ENCODE peak calls at places on chromosomes 5 and 9, in eight cellular contexts. One of them, this sample, is unnamed.

GRCh38 chr5:91018185-91018584 is 364.9 kb downstream of the ARRDC3 start:
- DNase-seq in neural progenitor cell: no peak
- DNase-seq in HCT116: no peak
- DNase-seq in MM.1S: no peak
- DNase-seq in PC-3: no peak
- DNase-seq in hepatocyte: no peak
- DNase-seq in SK-N-SH: no peak
- DNase-seq in OCI-LY7: no peak
- DNase-seq in this sample: no peak

GRCh38 chr5:28499764-28500290 is 1461.4 kb upstream of the CDH9 start:
- DNase-seq in neural progenitor cell: no peak
- DNase-seq in HCT116: no peak
- DNase-seq in MM.1S: no peak
- DNase-seq in PC-3: peak
- DNase-seq in hepatocyte: no peak
- DNase-seq in SK-N-SH: no peak
- DNase-seq in OCI-LY7: no peak
- DNase-seq in this sample: no peak

GRCh38 chr5:151016700-151017099 is 3.7 kb upstream of the GPX3 start:
- DNase-seq in neural progenitor cell: no peak
- DNase-seq in HCT116: no peak
- DNase-seq in MM.1S: no peak
- DNase-seq in PC-3: no peak
- DNase-seq in hepatocyte: no peak
- DNase-seq in SK-N-SH: no peak
- DNase-seq in OCI-LY7: no peak
- DNase-seq in this sample: no peak

GRCh38 chr5:11415751-11416150 is 488.5 kb downstream of the CTNND2 start:
- DNase-seq in neural progenitor cell: peak
- DNase-seq in HCT116: no peak
- DNase-seq in MM.1S: no peak
- DNase-seq in PC-3: no peak
- DNase-seq in hepatocyte: no peak
- DNase-seq in SK-N-SH: no peak
- DNase-seq in OCI-LY7: no peak
- DNase-seq in this sample: no peak

GRCh38 chr5:178739452-178740180 is 9.2 kb upstream of the ZNF354A start:
- DNase-seq in neural progenitor cell: no peak
- DNase-seq in HCT116: no peak
- DNase-seq in MM.1S: no peak
- DNase-seq in PC-3: no peak
- DNase-seq in hepatocyte: no peak
- DNase-seq in SK-N-SH: no peak
- DNase-seq in OCI-LY7: no peak
- DNase-seq in this sample: no peak

GRCh38 chr9:93086445-93087224 is 9.4 kb upstream of the CARD19 start:
- DNase-seq in neural progenitor cell: peak
- DNase-seq in HCT116: no peak
- DNase-seq in MM.1S: no peak
- DNase-seq in PC-3: no peak
- DNase-seq in hepatocyte: peak
- DNase-seq in SK-N-SH: no peak
- DNase-seq in OCI-LY7: no peak
- DNase-seq in this sample: no peak

GRCh38 chr5:41368158-41368557 is 142.2 kb downstream of the PLCXD3 start:
- DNase-seq in neural progenitor cell: no peak
- DNase-seq in HCT116: no peak
- DNase-seq in MM.1S: no peak
- DNase-seq in PC-3: peak
- DNase-seq in hepatocyte: no peak
- DNase-seq in SK-N-SH: no peak
- DNase-seq in OCI-LY7: no peak
- DNase-seq in this sample: no peak

GRCh38 chr5:9570876-9571275 is 25.0 kb upstream of the SEMA5A start:
- DNase-seq in neural progenitor cell: no peak
- DNase-seq in HCT116: no peak
- DNase-seq in MM.1S: no peak
- DNase-seq in PC-3: no peak
- DNase-seq in hepatocyte: no peak
- DNase-seq in SK-N-SH: no peak
- DNase-seq in OCI-LY7: no peak
- DNase-seq in this sample: no peak

GRCh38 chr9:134597957-134598883 is 43.4 kb upstream of the COL5A1 start:
- DNase-seq in neural progenitor cell: peak
- DNase-seq in HCT116: no peak
- DNase-seq in MM.1S: no peak
- DNase-seq in PC-3: no peak
- DNase-seq in hepatocyte: peak
- DNase-seq in SK-N-SH: peak
- DNase-seq in OCI-LY7: no peak
- DNase-seq in this sample: no peak

GRCh38 chr5:82405166-82405565 is 127.0 kb upstream of the RPS23 start:
- DNase-seq in neural progenitor cell: no peak
- DNase-seq in HCT116: no peak
- DNase-seq in MM.1S: no peak
- DNase-seq in PC-3: peak
- DNase-seq in hepatocyte: no peak
- DNase-seq in SK-N-SH: no peak
- DNase-seq in OCI-LY7: no peak
- DNase-seq in this sample: no peak

GRCh38 chr9:114430443-114430842 is 42.7 kb upstream of the AKNA start:
- DNase-seq in neural progenitor cell: no peak
- DNase-seq in HCT116: no peak
- DNase-seq in MM.1S: no peak
- DNase-seq in PC-3: peak
- DNase-seq in hepatocyte: no peak
- DNase-seq in SK-N-SH: no peak
- DNase-seq in OCI-LY7: no peak
- DNase-seq in this sample: no peak

GRCh38 chr9:129879103-129879699 is 43.9 kb downstream of the USP20 start:
- DNase-seq in neural progenitor cell: no peak
- DNase-seq in HCT116: no peak
- DNase-seq in MM.1S: no peak
- DNase-seq in PC-3: no peak
- DNase-seq in hepatocyte: peak
- DNase-seq in SK-N-SH: no peak
- DNase-seq in OCI-LY7: no peak
- DNase-seq in this sample: no peak

GRCh38 chr9:127049044-127049443 is 73.4 kb downstream of the ANGPTL2 start:
- DNase-seq in neural progenitor cell: no peak
- DNase-seq in HCT116: no peak
- DNase-seq in MM.1S: peak
- DNase-seq in PC-3: peak
- DNase-seq in hepatocyte: peak
- DNase-seq in SK-N-SH: no peak
- DNase-seq in OCI-LY7: no peak
- DNase-seq in this sample: no peak

GRCh38 chr5:117794847-117795246 is 1193.5 kb downstream of the DTWD2 start:
- DNase-seq in neural progenitor cell: no peak
- DNase-seq in HCT116: no peak
- DNase-seq in MM.1S: no peak
- DNase-seq in PC-3: no peak
- DNase-seq in hepatocyte: no peak
- DNase-seq in SK-N-SH: no peak
- DNase-seq in OCI-LY7: no peak
- DNase-seq in this sample: no peak

GRCh38 chr5:141641634-141642278 is 5.0 kb downstream of the RELL2 start:
- DNase-seq in neural progenitor cell: no peak
- DNase-seq in HCT116: no peak
- DNase-seq in MM.1S: peak
- DNase-seq in PC-3: peak
- DNase-seq in hepatocyte: peak
- DNase-seq in SK-N-SH: no peak
- DNase-seq in OCI-LY7: no peak
- DNase-seq in this sample: peak

GRCh38 chr9:79584655-79584982 is 12.9 kb downstream of the TLE4 start:
- DNase-seq in neural progenitor cell: no peak
- DNase-seq in HCT116: no peak
- DNase-seq in MM.1S: no peak
- DNase-seq in PC-3: no peak
- DNase-seq in hepatocyte: no peak
- DNase-seq in SK-N-SH: no peak
- DNase-seq in OCI-LY7: no peak
- DNase-seq in this sample: no peak

GRCh38 chr5:41408676-41409443 is 101.5 kb downstream of the PLCXD3 start:
- DNase-seq in neural progenitor cell: no peak
- DNase-seq in HCT116: no peak
- DNase-seq in MM.1S: no peak
- DNase-seq in PC-3: peak
- DNase-seq in hepatocyte: no peak
- DNase-seq in SK-N-SH: no peak
- DNase-seq in OCI-LY7: no peak
- DNase-seq in this sample: no peak

GRCh38 chr5:55160493-55161209 is 680 bp downstream of the GPX8 start:
- DNase-seq in neural progenitor cell: peak
- DNase-seq in HCT116: peak
- DNase-seq in MM.1S: no peak
- DNase-seq in PC-3: peak
- DNase-seq in hepatocyte: peak
- DNase-seq in SK-N-SH: no peak
- DNase-seq in OCI-LY7: no peak
- DNase-seq in this sample: peak

GRCh38 chr9:27511771-27512170 is 12.3 kb upstream of the IFNK start:
- DNase-seq in neural progenitor cell: no peak
- DNase-seq in HCT116: no peak
- DNase-seq in MM.1S: no peak
- DNase-seq in PC-3: no peak
- DNase-seq in hepatocyte: no peak
- DNase-seq in SK-N-SH: no peak
- DNase-seq in OCI-LY7: no peak
- DNase-seq in this sample: no peak

GRCh38 chr5:133607451-133607850 is 4.9 kb downstream of the FSTL4 start:
- DNase-seq in neural progenitor cell: no peak
- DNase-seq in HCT116: no peak
- DNase-seq in MM.1S: no peak
- DNase-seq in PC-3: no peak
- DNase-seq in hepatocyte: no peak
- DNase-seq in SK-N-SH: peak
- DNase-seq in OCI-LY7: no peak
- DNase-seq in this sample: no peak

GRCh38 chr5:179799644-179799973 is 5.8 kb downstream of the LTC4S start:
- DNase-seq in neural progenitor cell: no peak
- DNase-seq in HCT116: no peak
- DNase-seq in MM.1S: no peak
- DNase-seq in PC-3: no peak
- DNase-seq in hepatocyte: no peak
- DNase-seq in SK-N-SH: no peak
- DNase-seq in OCI-LY7: no peak
- DNase-seq in this sample: no peak

GRCh38 chr5:127153031-127153430 is 79.7 kb upstream of the C5orf63 start:
- DNase-seq in neural progenitor cell: no peak
- DNase-seq in HCT116: no peak
- DNase-seq in MM.1S: no peak
- DNase-seq in PC-3: no peak
- DNase-seq in hepatocyte: no peak
- DNase-seq in SK-N-SH: no peak
- DNase-seq in OCI-LY7: no peak
- DNase-seq in this sample: no peak
- TF ChIP-seq CTCF in neural progenitor cell: no peak
- TF ChIP-seq CTCF in HCT116: no peak
- TF ChIP-seq CTCF in MM.1S: no peak
- TF ChIP-seq CTCF in PC-3: no peak
- TF ChIP-seq CTCF in hepatocyte: no peak
- TF ChIP-seq CTCF in SK-N-SH: no peak
- TF ChIP-seq CTCF in OCI-LY7: no peak
- TF ChIP-seq CTCF in this sample: no peak

DNA sequence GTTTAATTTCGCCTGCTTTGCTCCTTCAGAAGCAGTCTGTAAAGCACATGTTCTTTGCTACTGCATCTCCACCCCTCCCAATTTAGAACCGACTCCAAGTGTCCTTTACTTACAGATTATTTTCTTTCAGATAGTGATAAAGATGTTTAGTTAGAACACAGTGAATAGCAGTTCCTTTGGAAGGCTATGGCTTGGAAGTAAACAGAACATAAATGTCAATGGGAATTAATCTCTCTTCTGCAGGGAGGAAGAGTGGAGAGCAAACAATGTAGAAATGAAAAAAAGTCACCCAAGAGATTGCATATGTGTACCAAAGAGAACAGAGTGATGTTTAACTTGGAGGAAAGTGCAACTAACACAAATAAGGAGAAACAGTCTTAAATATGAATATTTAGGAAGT is 4.2 kb upstream of the CARTPT start:
- DNase-seq in neural progenitor cell: no peak
- DNase-seq in HCT116: no peak
- DNase-seq in MM.1S: no peak
- DNase-seq in PC-3: no peak
- DNase-seq in hepatocyte: no peak
- DNase-seq in SK-N-SH: no peak
- DNase-seq in OCI-LY7: no peak
- DNase-seq in this sample: no peak
- TF ChIP-seq EZH2phosphoT487 in neural progenitor cell: no peak
- TF ChIP-seq EZH2phosphoT487 in HCT116: no peak
- TF ChIP-seq EZH2phosphoT487 in MM.1S: no peak
- TF ChIP-seq EZH2phosphoT487 in PC-3: no peak
- TF ChIP-seq EZH2phosphoT487 in hepatocyte: no peak
- TF ChIP-seq EZH2phosphoT487 in SK-N-SH: no peak
- TF ChIP-seq EZH2phosphoT487 in OCI-LY7: no peak
- TF ChIP-seq EZH2phosphoT487 in this sample: no peak

GRCh38 chr9:76521906-76522305 is 62.9 kb downstream of the GCNT1 start:
- DNase-seq in neural progenitor cell: no peak
- DNase-seq in HCT116: no peak
- DNase-seq in MM.1S: no peak
- DNase-seq in PC-3: no peak
- DNase-seq in hepatocyte: no peak
- DNase-seq in SK-N-SH: no peak
- DNase-seq in OCI-LY7: no peak
- DNase-seq in this sample: no peak

GRCh38 chr9:76516871-76517270 is 57.9 kb downstream of the GCNT1 start:
- DNase-seq in neural progenitor cell: no peak
- DNase-seq in HCT116: no peak
- DNase-seq in MM.1S: no peak
- DNase-seq in PC-3: no peak
- DNase-seq in hepatocyte: no peak
- DNase-seq in SK-N-SH: no peak
- DNase-seq in OCI-LY7: no peak
- DNase-seq in this sample: no peak

GRCh38 chr9:76525196-76525595 is 66.2 kb downstream of the GCNT1 start:
- DNase-seq in neural progenitor cell: no peak
- DNase-seq in HCT116: no peak
- DNase-seq in MM.1S: peak
- DNase-seq in PC-3: no peak
- DNase-seq in hepatocyte: no peak
- DNase-seq in SK-N-SH: no peak
- DNase-seq in OCI-LY7: peak
- DNase-seq in this sample: no peak

GRCh38 chr9:76519027-76519835 is 60.2 kb downstream of the GCNT1 start:
- DNase-seq in neural progenitor cell: peak
- DNase-seq in HCT116: no peak
- DNase-seq in MM.1S: no peak
- DNase-seq in PC-3: peak
- DNase-seq in hepatocyte: no peak
- DNase-seq in SK-N-SH: no peak
- DNase-seq in OCI-LY7: no peak
- DNase-seq in this sample: no peak

GRCh38 chr9:76521244-76521673 is 62.3 kb downstream of the GCNT1 start:
- DNase-seq in neural progenitor cell: no peak
- DNase-seq in HCT116: no peak
- DNase-seq in MM.1S: no peak
- DNase-seq in PC-3: no peak
- DNase-seq in hepatocyte: no peak
- DNase-seq in SK-N-SH: no peak
- DNase-seq in OCI-LY7: no peak
- DNase-seq in this sample: no peak
- H3K4me2 ChIP-seq in neural progenitor cell: no peak
- H3K4me2 ChIP-seq in HCT116: no peak
- H3K4me2 ChIP-seq in MM.1S: no peak
- H3K4me2 ChIP-seq in PC-3: no peak
- H3K4me2 ChIP-seq in hepatocyte: no peak
- H3K4me2 ChIP-seq in SK-N-SH: no peak
- H3K4me2 ChIP-seq in OCI-LY7: no peak
- H3K4me2 ChIP-seq in this sample: no peak

GRCh38 chr5:149775785-149776184 is 45.7 kb downstream of the PPARGC1B start:
- DNase-seq in neural progenitor cell: peak
- DNase-seq in HCT116: peak
- DNase-seq in MM.1S: no peak
- DNase-seq in PC-3: peak
- DNase-seq in hepatocyte: peak
- DNase-seq in SK-N-SH: no peak
- DNase-seq in OCI-LY7: peak
- DNase-seq in this sample: peak
- TF ChIP-seq CTCF in neural progenitor cell: peak
- TF ChIP-seq CTCF in HCT116: peak
- TF ChIP-seq CTCF in MM.1S: peak
- TF ChIP-seq CTCF in PC-3: peak
- TF ChIP-seq CTCF in hepatocyte: peak
- TF ChIP-seq CTCF in SK-N-SH: peak
- TF ChIP-seq CTCF in OCI-LY7: peak
- TF ChIP-seq CTCF in this sample: peak